ENCODE peak calls at places on chromosomes 5 and 9, in ten cellular contexts. One of them, this sample, is unnamed.

GRCh38 chr9:79134654-79135053 is 437.1 kb upstream of the TLE4 start:
- DNase-seq in fibroblast of lung: no peak
- DNase-seq in aorta: no peak
- DNase-seq in GM23248: peak
- DNase-seq in SJSA1: peak
- DNase-seq in IMR-90: peak
- DNase-seq in A549: peak
- DNase-seq in caudate nucleus: no peak
- DNase-seq in effector memory CD4-positive, alpha-beta T cell: no peak
- DNase-seq in ascending aorta: no peak
- DNase-seq in this sample: no peak

GRCh38 chr9:93132946-93133640 is 958 bp downstream of the NINJ1 start:
- DNase-seq in SJSA1: peak
- DNase-seq in caudate nucleus: no peak
- DNase-seq in aorta: peak
- DNase-seq in effector memory CD4-positive, alpha-beta T cell: no peak
- DNase-seq in ascending aorta: peak
- DNase-seq in A549: no peak
- DNase-seq in GM23248: peak
- DNase-seq in fibroblast of lung: peak
- DNase-seq in IMR-90: no peak
- DNase-seq in this sample: no peak

GRCh38 chr9:3032898-3033297 is 189.0 kb upstream of the PUM3 start:
- DNase-seq in GM23248: no peak
- DNase-seq in aorta: no peak
- DNase-seq in caudate nucleus: no peak
- DNase-seq in SJSA1: no peak
- DNase-seq in fibroblast of lung: no peak
- DNase-seq in effector memory CD4-positive, alpha-beta T cell: no peak
- DNase-seq in ascending aorta: no peak
- DNase-seq in A549: no peak
- DNase-seq in IMR-90: no peak
- DNase-seq in this sample: no peak

GRCh38 chr9:71303351-71303750 is 181.9 kb upstream of the TRPM3 start:
- DNase-seq in fibroblast of lung: no peak
- DNase-seq in IMR-90: peak
- DNase-seq in effector memory CD4-positive, alpha-beta T cell: no peak
- DNase-seq in GM23248: peak
- DNase-seq in ascending aorta: no peak
- DNase-seq in caudate nucleus: no peak
- DNase-seq in SJSA1: no peak
- DNase-seq in aorta: no peak
- DNase-seq in A549: no peak
- DNase-seq in this sample: no peak

GRCh38 chr5:43042176-43042625 is 2.1 kb upstream of the ANXA2R start:
- DNase-seq in SJSA1: peak
- DNase-seq in GM23248: peak
- DNase-seq in A549: peak
- DNase-seq in fibroblast of lung: peak
- DNase-seq in ascending aorta: peak
- DNase-seq in aorta: peak
- DNase-seq in IMR-90: peak
- DNase-seq in caudate nucleus: peak
- DNase-seq in effector memory CD4-positive, alpha-beta T cell: peak
- DNase-seq in this sample: no peak

GRCh38 chr9:81626511-81626910 is 62.8 kb downstream of the TLE1 start:
- DNase-seq in ascending aorta: no peak
- DNase-seq in IMR-90: peak
- DNase-seq in aorta: no peak
- DNase-seq in SJSA1: no peak
- DNase-seq in fibroblast of lung: no peak
- DNase-seq in caudate nucleus: no peak
- DNase-seq in GM23248: peak
- DNase-seq in effector memory CD4-positive, alpha-beta T cell: no peak
- DNase-seq in A549: no peak
- DNase-seq in this sample: no peak

GRCh38 chr9:87813119-87813463 is 69.6 kb upstream of the SPATA31E1 start:
- DNase-seq in ascending aorta: no peak
- DNase-seq in effector memory CD4-positive, alpha-beta T cell: no peak
- DNase-seq in fibroblast of lung: no peak
- DNase-seq in GM23248: no peak
- DNase-seq in A549: no peak
- DNase-seq in SJSA1: no peak
- DNase-seq in aorta: no peak
- DNase-seq in IMR-90: no peak
- DNase-seq in caudate nucleus: no peak
- DNase-seq in this sample: no peak

GRCh38 chr5:151015974-151016587 is 4.3 kb upstream of the GPX3 start:
- DNase-seq in caudate nucleus: no peak
- DNase-seq in GM23248: no peak
- DNase-seq in effector memory CD4-positive, alpha-beta T cell: no peak
- DNase-seq in A549: no peak
- DNase-seq in fibroblast of lung: no peak
- DNase-seq in aorta: no peak
- DNase-seq in SJSA1: no peak
- DNase-seq in IMR-90: no peak
- DNase-seq in ascending aorta: no peak
- DNase-seq in this sample: peak

GRCh38 chr9:93134018-93134739 is at the start of gene NINJ1:
- DNase-seq in effector memory CD4-positive, alpha-beta T cell: peak
- DNase-seq in SJSA1: peak
- DNase-seq in IMR-90: peak
- DNase-seq in A549: peak
- DNase-seq in fibroblast of lung: peak
- DNase-seq in caudate nucleus: no peak
- DNase-seq in ascending aorta: peak
- DNase-seq in aorta: peak
- DNase-seq in GM23248: peak
- DNase-seq in this sample: no peak

GRCh38 chr5:68267044-68267443 is 51.5 kb downstream of the PIK3R1 start:
- DNase-seq in IMR-90: no peak
- DNase-seq in caudate nucleus: no peak
- DNase-seq in A549: no peak
- DNase-seq in GM23248: no peak
- DNase-seq in effector memory CD4-positive, alpha-beta T cell: no peak
- DNase-seq in SJSA1: no peak
- DNase-seq in fibroblast of lung: no peak
- DNase-seq in ascending aorta: no peak
- DNase-seq in aorta: no peak
- DNase-seq in this sample: no peak

GRCh38 chr5:141929398-141930058 is 5.9 kb downstream of the DELE1 start:
- DNase-seq in ascending aorta: peak
- DNase-seq in A549: no peak
- DNase-seq in IMR-90: no peak
- DNase-seq in effector memory CD4-positive, alpha-beta T cell: no peak
- DNase-seq in aorta: no peak
- DNase-seq in SJSA1: no peak
- DNase-seq in fibroblast of lung: no peak
- DNase-seq in caudate nucleus: no peak
- DNase-seq in GM23248: no peak
- DNase-seq in this sample: no peak

GRCh38 chr5:141920771-141921170 is 2.9 kb upstream of the DELE1 start:
- DNase-seq in caudate nucleus: no peak
- DNase-seq in IMR-90: no peak
- DNase-seq in ascending aorta: no peak
- DNase-seq in effector memory CD4-positive, alpha-beta T cell: no peak
- DNase-seq in A549: no peak
- DNase-seq in GM23248: no peak
- DNase-seq in fibroblast of lung: no peak
- DNase-seq in SJSA1: no peak
- DNase-seq in aorta: no peak
- DNase-seq in this sample: no peak

GRCh38 chr5:141923443-141924313 is at the start of gene DELE1:
- DNase-seq in IMR-90: peak
- DNase-seq in GM23248: peak
- DNase-seq in aorta: peak
- DNase-seq in fibroblast of lung: peak
- DNase-seq in A549: peak
- DNase-seq in effector memory CD4-positive, alpha-beta T cell: peak
- DNase-seq in caudate nucleus: peak
- DNase-seq in ascending aorta: peak
- DNase-seq in SJSA1: peak
- DNase-seq in this sample: peak

GRCh38 chr5:141928051-141928450 is 4.4 kb downstream of the DELE1 start:
- DNase-seq in A549: no peak
- DNase-seq in GM23248: no peak
- DNase-seq in SJSA1: no peak
- DNase-seq in ascending aorta: no peak
- DNase-seq in effector memory CD4-positive, alpha-beta T cell: no peak
- DNase-seq in fibroblast of lung: no peak
- DNase-seq in IMR-90: no peak
- DNase-seq in aorta: no peak
- DNase-seq in caudate nucleus: no peak
- DNase-seq in this sample: no peak

DNA sequence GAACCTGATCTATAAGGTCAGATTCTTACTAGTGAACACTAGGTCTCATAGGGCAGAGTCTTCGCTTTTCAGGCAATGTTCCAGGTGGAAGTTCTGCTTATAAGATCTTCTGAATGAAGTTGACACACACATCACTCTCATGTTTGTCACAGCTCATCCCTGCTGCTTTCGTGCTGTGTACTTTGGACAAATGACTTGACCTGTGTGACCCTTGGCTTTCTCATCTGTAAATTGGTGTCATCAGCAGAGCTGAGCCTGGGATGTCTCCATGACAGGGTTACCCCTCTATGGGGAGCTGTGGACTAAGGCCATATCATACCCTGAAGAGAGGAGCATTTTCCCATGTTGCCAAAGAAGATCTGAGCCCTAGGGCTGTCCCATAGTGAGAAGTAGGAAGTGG is 2.8 kb downstream of the DELE1 start:
- DNase-seq in aorta: no peak
- DNase-seq in A549: no peak
- DNase-seq in fibroblast of lung: no peak
- DNase-seq in GM23248: no peak
- DNase-seq in effector memory CD4-positive, alpha-beta T cell: no peak
- DNase-seq in ascending aorta: no peak
- DNase-seq in SJSA1: no peak
- DNase-seq in IMR-90: no peak
- DNase-seq in caudate nucleus: no peak
- DNase-seq in this sample: no peak
- H3K27ac ChIP-seq in aorta: no peak
- H3K27ac ChIP-seq in A549: no peak
- H3K27ac ChIP-seq in fibroblast of lung: no peak
- H3K27ac ChIP-seq in GM23248: no peak
- H3K27ac ChIP-seq in effector memory CD4-positive, alpha-beta T cell: no peak
- H3K27ac ChIP-seq in ascending aorta: no peak
- H3K27ac ChIP-seq in SJSA1: no peak
- H3K27ac ChIP-seq in IMR-90: no peak
- H3K27ac ChIP-seq in caudate nucleus: no peak
- H3K27ac ChIP-seq in this sample: no peak

GRCh38 chr5:141824717-141825116 is 53.5 kb downstream of the PCDH1 start:
- DNase-seq in aorta: no peak
- DNase-seq in A549: no peak
- DNase-seq in IMR-90: no peak
- DNase-seq in effector memory CD4-positive, alpha-beta T cell: no peak
- DNase-seq in GM23248: no peak
- DNase-seq in SJSA1: no peak
- DNase-seq in caudate nucleus: no peak
- DNase-seq in ascending aorta: no peak
- DNase-seq in fibroblast of lung: no peak
- DNase-seq in this sample: no peak

GRCh38 chr5:141828162-141828561 is 50.0 kb downstream of the PCDH1 start:
- DNase-seq in SJSA1: no peak
- DNase-seq in effector memory CD4-positive, alpha-beta T cell: no peak
- DNase-seq in aorta: no peak
- DNase-seq in IMR-90: no peak
- DNase-seq in GM23248: no peak
- DNase-seq in A549: no peak
- DNase-seq in caudate nucleus: no peak
- DNase-seq in fibroblast of lung: no peak
- DNase-seq in ascending aorta: no peak
- DNase-seq in this sample: no peak

GRCh38 chr5:141825241-141825671 is 53.0 kb downstream of the PCDH1 start:
- DNase-seq in GM23248: no peak
- DNase-seq in caudate nucleus: no peak
- DNase-seq in effector memory CD4-positive, alpha-beta T cell: no peak
- DNase-seq in fibroblast of lung: no peak
- DNase-seq in A549: no peak
- DNase-seq in ascending aorta: no peak
- DNase-seq in aorta: no peak
- DNase-seq in SJSA1: no peak
- DNase-seq in IMR-90: no peak
- DNase-seq in this sample: no peak

GRCh38 chr5:141826674-141827073 is 51.5 kb downstream of the PCDH1 start:
- DNase-seq in fibroblast of lung: no peak
- DNase-seq in GM23248: peak
- DNase-seq in IMR-90: no peak
- DNase-seq in caudate nucleus: no peak
- DNase-seq in ascending aorta: no peak
- DNase-seq in effector memory CD4-positive, alpha-beta T cell: no peak
- DNase-seq in aorta: no peak
- DNase-seq in A549: no peak
- DNase-seq in SJSA1: no peak
- DNase-seq in this sample: no peak

GRCh38 chr5:141825836-141826560 is 52.2 kb downstream of the PCDH1 start:
- DNase-seq in IMR-90: no peak
- DNase-seq in caudate nucleus: no peak
- DNase-seq in GM23248: peak
- DNase-seq in ascending aorta: no peak
- DNase-seq in fibroblast of lung: peak
- DNase-seq in effector memory CD4-positive, alpha-beta T cell: no peak
- DNase-seq in aorta: no peak
- DNase-seq in SJSA1: no peak
- DNase-seq in A549: peak
- DNase-seq in this sample: no peak
- H3K27ac ChIP-seq in IMR-90: no peak
- H3K27ac ChIP-seq in caudate nucleus: no peak
- H3K27ac ChIP-seq in GM23248: no peak
- H3K27ac ChIP-seq in ascending aorta: no peak
- H3K27ac ChIP-seq in fibroblast of lung: no peak
- H3K27ac ChIP-seq in effector memory CD4-positive, alpha-beta T cell: no peak
- H3K27ac ChIP-seq in aorta: no peak
- H3K27ac ChIP-seq in SJSA1: no peak
- H3K27ac ChIP-seq in A549: no peak
- H3K27ac ChIP-seq in this sample: no peak

DNA sequence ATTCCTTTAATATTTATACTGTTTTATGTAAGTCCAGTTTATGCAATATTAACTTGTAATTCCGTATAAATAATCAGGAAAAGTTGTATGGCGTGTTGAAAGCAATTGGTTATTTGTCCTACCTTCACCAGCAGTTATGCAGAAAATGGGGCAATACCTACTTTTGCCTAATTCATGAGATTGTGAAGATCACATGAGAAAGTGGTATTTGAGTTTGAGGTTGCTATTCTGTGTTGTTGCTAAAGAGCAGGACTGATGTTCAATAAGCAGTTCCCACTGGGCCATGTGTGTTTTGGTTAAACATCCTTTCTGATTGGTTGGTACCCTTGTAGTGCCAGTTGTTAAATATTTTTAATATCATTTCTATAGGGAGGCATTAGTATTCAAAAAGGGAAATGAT is 3.2 kb downstream of the TGFBR1 start:
- DNase-seq in aorta: no peak
- DNase-seq in A549: no peak
- DNase-seq in ascending aorta: no peak
- DNase-seq in GM23248: no peak
- DNase-seq in fibroblast of lung: no peak
- DNase-seq in effector memory CD4-positive, alpha-beta T cell: no peak
- DNase-seq in SJSA1: no peak
- DNase-seq in caudate nucleus: no peak
- DNase-seq in IMR-90: no peak
- DNase-seq in this sample: peak
- H3K27ac ChIP-seq in aorta: no peak
- H3K27ac ChIP-seq in A549: no peak
- H3K27ac ChIP-seq in ascending aorta: no peak
- H3K27ac ChIP-seq in GM23248: peak
- H3K27ac ChIP-seq in fibroblast of lung: no peak
- H3K27ac ChIP-seq in effector memory CD4-positive, alpha-beta T cell: peak
- H3K27ac ChIP-seq in SJSA1: no peak
- H3K27ac ChIP-seq in caudate nucleus: peak
- H3K27ac ChIP-seq in IMR-90: no peak
- H3K27ac ChIP-seq in this sample: peak

GRCh38 chr5:174141398-174141797 is 95.9 kb downstream of the NSG2 start:
- DNase-seq in fibroblast of lung: no peak
- DNase-seq in SJSA1: no peak
- DNase-seq in A549: no peak
- DNase-seq in caudate nucleus: no peak
- DNase-seq in aorta: no peak
- DNase-seq in GM23248: no peak
- DNase-seq in IMR-90: no peak
- DNase-seq in ascending aorta: no peak
- DNase-seq in effector memory CD4-positive, alpha-beta T cell: no peak
- DNase-seq in this sample: no peak
- H3K27ac ChIP-seq in fibroblast of lung: no peak
- H3K27ac ChIP-seq in SJSA1: no peak
- H3K27ac ChIP-seq in A549: no peak
- H3K27ac ChIP-seq in caudate nucleus: peak
- H3K27ac ChIP-seq in aorta: no peak
- H3K27ac ChIP-seq in GM23248: no peak
- H3K27ac ChIP-seq in IMR-90: no peak
- H3K27ac ChIP-seq in ascending aorta: no peak
- H3K27ac ChIP-seq in effector memory CD4-positive, alpha-beta T cell: no peak
- H3K27ac ChIP-seq in this sample: no peak

This sample was measured in HL-60.